ENCODE peak calls at places on chromosomes 1 and 21, in five cellular contexts. One of them, this sample, is unnamed.

GRCh38 chr21:25329227-25329626 is 278.1 kb downstream of the MRPL39 start:
- DNase-seq in esophagus squamous epithelium: no peak
- DNase-seq in OCI-LY7: no peak
- DNase-seq in upper lobe of right lung: no peak
- DNase-seq in heart right ventricle: no peak
- DNase-seq in this sample: no peak

GRCh38 chr1:43048601-43049011 is 89.9 kb upstream of the SLC2A1 start:
- DNase-seq in upper lobe of right lung: no peak
- DNase-seq in esophagus squamous epithelium: no peak
- DNase-seq in heart right ventricle: no peak
- DNase-seq in OCI-LY7: no peak
- DNase-seq in this sample: no peak

GRCh38 chr1:46757256-46757955 is 38.5 kb upstream of the EFCAB14 start:
- DNase-seq in heart right ventricle: no peak
- DNase-seq in esophagus squamous epithelium: no peak
- DNase-seq in OCI-LY7: no peak
- DNase-seq in upper lobe of right lung: peak
- DNase-seq in this sample: peak

GRCh38 chr1:56578963-56579875 is at the start of gene PLPP3:
- DNase-seq in heart right ventricle: peak
- DNase-seq in upper lobe of right lung: peak
- DNase-seq in esophagus squamous epithelium: peak
- DNase-seq in OCI-LY7: peak
- DNase-seq in this sample: peak

GRCh38 chr1:111582644-111583618 is 36.7 kb upstream of the RAP1A start:
- DNase-seq in upper lobe of right lung: no peak
- DNase-seq in OCI-LY7: no peak
- DNase-seq in heart right ventricle: no peak
- DNase-seq in esophagus squamous epithelium: no peak
- DNase-seq in this sample: no peak

GRCh38 chr1:220281159-220281574 is 8.9 kb upstream of the RAB3GAP2 start:
- DNase-seq in esophagus squamous epithelium: no peak
- DNase-seq in upper lobe of right lung: no peak
- DNase-seq in heart right ventricle: no peak
- DNase-seq in OCI-LY7: no peak
- DNase-seq in this sample: no peak

GRCh38 chr1:29197590-29197924 is 15.9 kb upstream of the SRSF4 start:
- DNase-seq in OCI-LY7: peak
- DNase-seq in esophagus squamous epithelium: no peak
- DNase-seq in heart right ventricle: no peak
- DNase-seq in upper lobe of right lung: no peak
- DNase-seq in this sample: peak

GRCh38 chr1:32250893-32251716 is at the start of gene LCK:
- DNase-seq in heart right ventricle: no peak
- DNase-seq in OCI-LY7: peak
- DNase-seq in upper lobe of right lung: no peak
- DNase-seq in esophagus squamous epithelium: no peak
- DNase-seq in this sample: no peak

GRCh38 chr1:51308636-51309035 is 21.7 kb downstream of the TTC39A start:
- DNase-seq in esophagus squamous epithelium: no peak
- DNase-seq in heart right ventricle: no peak
- DNase-seq in OCI-LY7: no peak
- DNase-seq in upper lobe of right lung: no peak
- DNase-seq in this sample: no peak

GRCh38 chr1:19582318-19582717 is 61.8 kb upstream of the NBL1 start:
- DNase-seq in heart right ventricle: peak
- DNase-seq in OCI-LY7: peak
- DNase-seq in esophagus squamous epithelium: no peak
- DNase-seq in upper lobe of right lung: peak
- DNase-seq in this sample: peak

GRCh38 chr1:89721351-89721750 is 88.4 kb downstream of the LRRC8C start:
- DNase-seq in upper lobe of right lung: no peak
- DNase-seq in OCI-LY7: peak
- DNase-seq in esophagus squamous epithelium: no peak
- DNase-seq in heart right ventricle: peak
- DNase-seq in this sample: no peak

GRCh38 chr21:31343680-31344480 is at the start of gene TIAM1:
- DNase-seq in heart right ventricle: peak
- DNase-seq in upper lobe of right lung: peak
- DNase-seq in esophagus squamous epithelium: no peak
- DNase-seq in OCI-LY7: no peak
- DNase-seq in this sample: peak

GRCh38 chr1:113912594-113913311 is 7.6 kb downstream of the DCLRE1B start:
- DNase-seq in esophagus squamous epithelium: no peak
- DNase-seq in upper lobe of right lung: no peak
- DNase-seq in OCI-LY7: no peak
- DNase-seq in heart right ventricle: peak
- DNase-seq in this sample: peak

GRCh38 chr1:63274371-63274770 is 48.0 kb upstream of the FOXD3 start:
- DNase-seq in esophagus squamous epithelium: no peak
- DNase-seq in heart right ventricle: no peak
- DNase-seq in upper lobe of right lung: no peak
- DNase-seq in OCI-LY7: no peak
- DNase-seq in this sample: no peak

GRCh38 chr1:203916756-203917155 is 55.4 kb downstream of the SNRPE start:
- DNase-seq in esophagus squamous epithelium: no peak
- DNase-seq in upper lobe of right lung: no peak
- DNase-seq in OCI-LY7: no peak
- DNase-seq in heart right ventricle: no peak
- DNase-seq in this sample: no peak

GRCh38 chr1:236421022-236421421 is 26.9 kb downstream of the EDARADD start:
- DNase-seq in heart right ventricle: no peak
- DNase-seq in upper lobe of right lung: no peak
- DNase-seq in OCI-LY7: no peak
- DNase-seq in esophagus squamous epithelium: no peak
- DNase-seq in this sample: no peak

GRCh38 chr1:6588128-6588892 is 8.5 kb downstream of the ZBTB48 start:
- DNase-seq in esophagus squamous epithelium: no peak
- DNase-seq in OCI-LY7: no peak
- DNase-seq in upper lobe of right lung: peak
- DNase-seq in heart right ventricle: no peak
- DNase-seq in this sample: no peak

GRCh38 chr1:174262747-174263241 is 103.5 kb downstream of the RABGAP1L start:
- DNase-seq in heart right ventricle: no peak
- DNase-seq in upper lobe of right lung: no peak
- DNase-seq in esophagus squamous epithelium: no peak
- DNase-seq in OCI-LY7: peak
- DNase-seq in this sample: no peak

GRCh38 chr1:194056169-194056568 is 869.8 kb upstream of the B3GALT2 start:
- DNase-seq in heart right ventricle: no peak
- DNase-seq in upper lobe of right lung: no peak
- DNase-seq in OCI-LY7: no peak
- DNase-seq in esophagus squamous epithelium: no peak
- DNase-seq in this sample: no peak

GRCh38 chr1:224259986-224260385 is 70.0 kb downstream of the NVL start:
- DNase-seq in heart right ventricle: no peak
- DNase-seq in OCI-LY7: no peak
- DNase-seq in esophagus squamous epithelium: no peak
- DNase-seq in upper lobe of right lung: no peak
- DNase-seq in this sample: no peak

GRCh38 chr1:8343464-8344001 is 25.6 kb downstream of the SLC45A1 start:
- DNase-seq in upper lobe of right lung: peak
- DNase-seq in esophagus squamous epithelium: no peak
- DNase-seq in OCI-LY7: no peak
- DNase-seq in heart right ventricle: peak
- DNase-seq in this sample: no peak

GRCh38 chr1:35637401-35637809 is 3.9 kb downstream of the PSMB2 start:
- DNase-seq in OCI-LY7: peak
- DNase-seq in upper lobe of right lung: no peak
- DNase-seq in esophagus squamous epithelium: no peak
- DNase-seq in heart right ventricle: no peak
- DNase-seq in this sample: no peak

GRCh38 chr21:39385299-39386145 is 36.6 kb upstream of the HMGN1 start:
- DNase-seq in esophagus squamous epithelium: no peak
- DNase-seq in heart right ventricle: peak
- DNase-seq in upper lobe of right lung: peak
- DNase-seq in OCI-LY7: no peak
- DNase-seq in this sample: peak

GRCh38 chr1:33086384-33086850 is 5.5 kb downstream of the AZIN2 start:
- DNase-seq in upper lobe of right lung: peak
- DNase-seq in heart right ventricle: peak
- DNase-seq in OCI-LY7: peak
- DNase-seq in esophagus squamous epithelium: no peak
- DNase-seq in this sample: peak

GRCh38 chr1:151540021-151540981 is at the start of gene TUFT1:
- DNase-seq in OCI-LY7: peak
- DNase-seq in upper lobe of right lung: peak
- DNase-seq in heart right ventricle: peak
- DNase-seq in esophagus squamous epithelium: peak
- DNase-seq in this sample: peak
- H3K27ac ChIP-seq in OCI-LY7: no peak
- H3K27ac ChIP-seq in upper lobe of right lung: peak
- H3K27ac ChIP-seq in heart right ventricle: no peak
- H3K27ac ChIP-seq in esophagus squamous epithelium: peak
- H3K27ac ChIP-seq in this sample: peak

GRCh38 chr1:103266036-103266435 is 157.7 kb upstream of the COL11A1 start:
- DNase-seq in heart right ventricle: no peak
- DNase-seq in OCI-LY7: no peak
- DNase-seq in esophagus squamous epithelium: no peak
- DNase-seq in upper lobe of right lung: no peak
- DNase-seq in this sample: no peak
- H3K27ac ChIP-seq in heart right ventricle: no peak
- H3K27ac ChIP-seq in OCI-LY7: no peak
- H3K27ac ChIP-seq in esophagus squamous epithelium: no peak
- H3K27ac ChIP-seq in upper lobe of right lung: no peak
- H3K27ac ChIP-seq in this sample: no peak

GRCh38 chr1:117821382-117821755 is 108.1 kb downstream of the GDAP2 start:
- DNase-seq in upper lobe of right lung: no peak
- DNase-seq in OCI-LY7: no peak
- DNase-seq in esophagus squamous epithelium: no peak
- DNase-seq in heart right ventricle: no peak
- DNase-seq in this sample: no peak
- H3K27ac ChIP-seq in upper lobe of right lung: no peak
- H3K27ac ChIP-seq in OCI-LY7: no peak
- H3K27ac ChIP-seq in esophagus squamous epithelium: no peak
- H3K27ac ChIP-seq in heart right ventricle: peak
- H3K27ac ChIP-seq in this sample: no peak

DNA sequence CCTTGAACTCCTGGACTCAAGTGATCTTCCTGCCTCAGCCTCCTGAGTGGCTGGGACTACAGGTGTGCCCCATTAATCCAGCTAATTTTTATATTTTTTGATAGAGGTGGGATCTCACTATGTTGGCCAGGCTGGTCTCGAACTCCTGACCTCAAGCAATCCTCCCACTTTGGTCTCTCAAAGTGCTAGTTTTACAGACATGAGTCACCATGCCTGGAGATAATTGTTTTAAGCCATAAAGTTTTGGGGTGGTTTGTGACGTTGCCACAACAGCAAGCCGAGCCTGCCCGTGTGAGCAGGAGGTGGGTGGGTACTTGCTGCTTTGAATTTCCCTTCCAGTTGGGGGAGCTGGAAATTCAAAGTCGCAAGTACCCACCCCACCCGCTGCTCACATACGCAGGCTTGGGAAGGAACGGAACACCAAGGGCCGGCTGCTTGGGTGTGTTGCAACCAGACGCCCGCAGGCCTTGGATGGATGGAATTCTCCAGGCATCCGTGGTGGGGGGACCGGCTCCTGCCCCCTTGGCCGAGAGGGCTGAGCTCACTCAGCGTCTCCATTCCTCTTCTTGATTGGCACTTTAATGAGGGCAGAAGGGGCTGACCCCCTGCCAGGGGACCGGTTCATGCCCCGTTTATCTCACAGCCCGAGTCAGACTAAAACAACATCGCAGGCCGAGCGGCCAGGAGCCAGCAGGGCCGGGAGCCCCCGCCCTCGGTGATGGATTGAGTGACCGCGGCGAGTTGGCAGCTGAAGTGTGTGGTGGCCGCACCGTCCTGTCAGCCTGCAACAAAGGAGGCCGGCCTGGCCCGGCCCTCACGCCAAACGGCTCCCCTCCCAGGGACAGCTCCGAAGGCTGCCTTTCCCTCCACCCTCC is 78.1 kb downstream of the DHRS3 start:
- DNase-seq in OCI-LY7: no peak
- DNase-seq in upper lobe of right lung: peak
- DNase-seq in heart right ventricle: peak
- DNase-seq in esophagus squamous epithelium: no peak
- DNase-seq in this sample: peak
- H3K27ac ChIP-seq in OCI-LY7: no peak
- H3K27ac ChIP-seq in upper lobe of right lung: peak
- H3K27ac ChIP-seq in heart right ventricle: peak
- H3K27ac ChIP-seq in esophagus squamous epithelium: peak
- H3K27ac ChIP-seq in this sample: peak

DNA sequence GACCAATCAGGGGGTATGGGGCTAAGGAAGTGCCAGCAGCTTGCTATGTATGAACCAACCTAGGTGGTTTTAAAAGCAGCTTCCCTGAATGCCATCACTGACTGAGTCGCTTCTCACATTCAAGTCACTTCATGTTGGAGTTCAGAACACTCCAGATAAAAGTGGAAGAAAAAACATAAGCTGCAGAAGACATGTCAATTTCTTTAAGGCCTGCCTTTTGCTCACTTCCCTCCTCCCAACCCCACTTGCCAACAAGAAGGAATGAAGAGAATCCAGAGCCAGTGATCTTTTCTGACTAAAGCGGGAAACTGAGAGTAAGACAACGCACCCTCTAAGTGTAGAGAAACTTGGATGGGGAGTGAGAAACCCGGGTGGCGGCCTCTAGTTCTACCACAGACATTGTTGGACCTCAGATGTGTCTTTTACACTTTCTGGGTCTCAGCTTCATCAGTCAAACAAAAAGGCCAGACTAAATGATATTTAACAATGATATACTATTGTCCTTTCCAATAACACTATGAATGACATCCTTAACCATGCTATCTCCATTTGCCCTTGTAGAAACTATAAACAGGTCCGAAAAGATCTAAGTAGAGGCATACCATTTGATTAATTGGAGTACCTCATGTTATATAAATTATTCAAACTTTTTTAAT is 54.1 kb downstream of the LUZP1 start:
- DNase-seq in upper lobe of right lung: no peak
- DNase-seq in OCI-LY7: no peak
- DNase-seq in esophagus squamous epithelium: no peak
- DNase-seq in heart right ventricle: no peak
- DNase-seq in this sample: no peak
- H3K27ac ChIP-seq in upper lobe of right lung: no peak
- H3K27ac ChIP-seq in OCI-LY7: no peak
- H3K27ac ChIP-seq in esophagus squamous epithelium: peak
- H3K27ac ChIP-seq in heart right ventricle: peak
- H3K27ac ChIP-seq in this sample: no peak

This sample was measured in thyroid gland.